ENCODE peak calls at places on chromosomes 3 and 15, in four cellular contexts. Z is coronary artery, P is Kasumi-1, D is GM12864. G is an unnamed sample.
A peak's percentile ranks its signal among the peaks of the same experiment; 100 is the strongest.

GRCh38 chr15:77138167-77138522 is 67.2 kb upstream of the TSPAN3 start:
- DNase-seq in Z (no peak), P (no peak), D (no peak), G (no peak)

GRCh38 chr3:149581248-149581647 is 76.6 kb downstream of the WWTR1 start:
- DNase-seq in Z (no peak), P (no peak), D (no peak), G (no peak)

GRCh38 chr3:37321863-37322262 is 147.5 kb upstream of the LRRFIP2 start:
- DNase-seq in Z (no peak), P (no peak), D (no peak), G (no peak)

GRCh38 chr3:61788623-61789507 is 227.5 kb downstream of the PTPRG start:
- DNase-seq in Z (no peak), P (no peak), D (no peak), G (no peak)

GRCh38 chr15:63402498-63403253 is 21.0 kb upstream of the CA12 start:
- DNase-seq in Z (no peak), P (peak; percentile 78), D (no peak), G (no peak)

GRCh38 chr15:51726302-51727073 is 11.0 kb downstream of the LYSMD2 start:
- DNase-seq in Z (no peak), P (no peak), D (no peak), G (peak; percentile 39)

GRCh38 chr15:52567886-52568568 is 803 bp downstream of the ARPP19 start:
- DNase-seq in Z (no peak), P (no peak), D (no peak), G (peak; percentile 19)

GRCh38 chr3:43872301-43872700 is 181.6 kb downstream of the ABHD5 start:
- DNase-seq in Z (no peak), P (peak; percentile 1), D (no peak), G (no peak)

GRCh38 chr15:67249830-67250229 is 4.6 kb downstream of the AAGAB start:
- DNase-seq in Z (no peak), P (no peak), D (no peak), G (no peak)

GRCh38 chr3:4981688-4982494 is 2.7 kb downstream of the BHLHE40 start:
- DNase-seq in Z (no peak), P (no peak), D (no peak), G (no peak)

G was measured in activated CD8-positive, alpha-beta memory T cell treated with anti-CD3 and anti-CD28 coated beads for 4 hours.